ENCODE peak calls at places on chromosomes 5 and 9, in four cellular contexts. A, N, M and V are unnamed samples.

GRCh38 chr5:174418809-174419522 is 305.4 kb upstream of the MSX2 start:
- ATAC-seq in A (peak; percentile 24), N (peak; percentile 58), M (no peak), V (no peak)

GRCh38 chr9:98855592-98855991 is 48.1 kb downstream of the GALNT12 start:
- ATAC-seq in A (no peak), N (no peak), M (no peak), V (no peak)

GRCh38 chr5:55699041-55699688 is 13.0 kb downstream of the SLC38A9 start:
- ATAC-seq in A (peak; percentile 18), N (no peak), M (no peak), V (no peak)

GRCh38 chr9:24497671-24498070 is 48.0 kb downstream of the IZUMO3 start:
- ATAC-seq in A (no peak), N (no peak), M (no peak), V (no peak)

GRCh38 chr5:169753795-169754194 is 116.7 kb downstream of the DOCK2 start:
- ATAC-seq in A (no peak), N (peak; percentile 84), M (no peak), V (no peak)

GRCh38 chr5:14450055-14450524 is 131.5 kb upstream of the OTULINL start:
- ATAC-seq in A (peak; percentile 13), N (peak; percentile 76), M (peak; percentile 79), V (no peak)

GRCh38 chr5:64947031-64947430 is 178.3 kb downstream of the CWC27 start:
- ATAC-seq in A (no peak), N (no peak), M (no peak), V (no peak)

GRCh38 chr9:122218885-122219855 is 9.6 kb downstream of the LHX6 start:
- ATAC-seq in A (peak; percentile 34), N (no peak), M (no peak), V (no peak)

GRCh38 chr9:91474656-91475055 is 51.0 kb upstream of the NFIL3 start:
- ATAC-seq in A (no peak), N (no peak), M (no peak), V (no peak)

GRCh38 chr9:97411789-97412627 is at the start of gene TDRD7:
- ATAC-seq in A (peak; percentile 97), N (peak; percentile 98), M (peak; percentile 68), V (peak; percentile 97)

GRCh38 chr9:2424564-2425153 is 196.9 kb upstream of the VLDLR start:
- ATAC-seq in A (no peak), N (peak; percentile 13), M (no peak), V (peak; percentile 49)